ENCODE peak calls at places on chromosome 13, in eight cellular contexts. B is kidney epithelial cell, Z is endodermal cell, V is HL-60, A is cardiac fibroblast, F is BJ, D is Caco-2, E is brain microvascular endothelial cell. Y is an unnamed sample.

GRCh38 chr13:94369862-94370491 is 109.5 kb downstream of the DCT start:
- DNase-seq in B (no peak), Z (no peak), V (no peak), A (no peak), F (no peak), D (no peak), E (no peak), Y (peak)

GRCh38 chr13:36163303-36163702 is 32.1 kb upstream of the DCLK1 start:
- DNase-seq in B (no peak), Z (no peak), V (no peak), A (no peak), F (no peak), D (no peak), E (no peak), Y (peak)

GRCh38 chr13:28376604-28377003 is 118.3 kb downstream of the FLT1 start:
- DNase-seq in B (no peak), Z (no peak), V (no peak), A (no peak), F (no peak), D (no peak), E (no peak), Y (no peak)

GRCh38 chr13:40644838-40645620 is 21.4 kb downstream of the FOXO1 start:
- DNase-seq in B (no peak), Z (peak), V (no peak), A (peak), F (no peak), D (peak), E (peak), Y (no peak)

GRCh38 chr13:77029436-77029835 is 2.5 kb upstream of the FBXL3 start:
- DNase-seq in B (no peak), Z (no peak), V (no peak), A (no peak), F (no peak), D (no peak), E (no peak), Y (no peak)

GRCh38 chr13:30572859-30573275 is 44.9 kb upstream of the USPL1 start:
- DNase-seq in B (no peak), Z (no peak), V (no peak), A (peak), F (no peak), D (no peak), E (peak), Y (peak)

GRCh38 chr13:102677122-102677521 is 17.7 kb downstream of the METTL21C start:
- DNase-seq in B (no peak), Z (no peak), V (no peak), A (no peak), F (no peak), D (no peak), E (no peak), Y (no peak)

GRCh38 chr13:109145631-109146030 is 516.2 kb downstream of the MYO16 start:
- DNase-seq in B (no peak), Z (no peak), V (peak), A (peak), F (no peak), D (peak), E (peak), Y (peak)

GRCh38 chr13:104645786-104646185 is 1579.6 kb upstream of the SLC10A2 start:
- DNase-seq in B (no peak), Z (no peak), V (no peak), A (no peak), F (no peak), D (no peak), E (no peak), Y (no peak)

GRCh38 chr13:30493670-30494381 is 28.1 kb upstream of the HMGB1 start:
- DNase-seq in B (no peak), Z (no peak), V (no peak), A (no peak), F (no peak), D (no peak), E (no peak), Y (no peak)

GRCh38 chr13:83549671-83550070 is 332.6 kb downstream of the SLITRK1 start:
- DNase-seq in B (no peak), Z (no peak), V (no peak), A (no peak), F (no peak), D (no peak), E (no peak), Y (no peak)

GRCh38 chr13:32642858-32643257 is 56.6 kb downstream of the PDS5B start:
- DNase-seq in B (no peak), Z (no peak), V (no peak), A (no peak), F (no peak), D (no peak), E (no peak), Y (no peak)

GRCh38 chr13:43196171-43196611 is 172.8 kb downstream of the DNAJC15 start:
- DNase-seq in B (no peak), Z (no peak), V (no peak), A (peak), F (no peak), D (no peak), E (no peak), Y (peak)

DNA sequence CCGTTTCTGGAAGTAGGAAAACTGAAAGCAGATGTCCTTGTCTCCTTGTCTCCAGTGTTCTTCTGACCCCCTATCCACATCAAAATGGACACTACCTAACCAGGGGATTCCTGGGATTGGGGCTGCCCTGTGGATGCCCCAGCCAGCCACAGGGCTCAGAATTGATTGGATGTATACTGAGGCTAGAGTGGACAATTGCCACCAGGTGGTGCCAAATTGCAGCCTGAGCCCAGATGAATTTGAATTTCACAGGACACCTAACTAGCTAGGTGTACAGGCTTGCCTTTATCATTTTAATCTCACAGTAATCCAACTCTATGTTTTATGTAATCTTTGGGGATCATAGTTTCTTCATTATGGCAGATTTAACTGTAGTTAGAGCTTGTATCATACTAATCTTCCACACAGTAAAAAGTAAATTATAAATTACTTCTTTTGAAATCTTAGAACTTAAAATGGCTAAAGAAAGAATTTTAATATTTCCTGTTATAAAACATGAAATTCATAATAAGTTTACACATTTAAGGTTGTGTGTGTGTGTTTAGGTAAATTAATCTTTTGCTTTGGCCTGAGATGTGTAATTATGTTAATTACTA is 58.0 kb downstream of the PIBF1 start:
- DNase-seq in B (no peak), Z (peak), V (peak), A (peak), F (no peak), D (peak), E (peak), Y (peak)
- TF ChIP-seq CTCF in B (peak), Z (peak), V (peak), A (peak), F (peak), D (peak), E (peak), Y (peak)

GRCh38 chr13:74052402-74052928 is 81.7 kb downstream of the KLF12 start:
- DNase-seq in B (no peak), Z (no peak), V (no peak), A (no peak), F (no peak), D (no peak), E (no peak), Y (no peak)

GRCh38 chr13:74062933-74063332 is 71.3 kb downstream of the KLF12 start:
- DNase-seq in B (no peak), Z (no peak), V (no peak), A (peak), F (no peak), D (no peak), E (peak), Y (peak)

GRCh38 chr13:74061939-74062595 is 72.1 kb downstream of the KLF12 start:
- DNase-seq in B (no peak), Z (no peak), V (no peak), A (peak), F (peak), D (no peak), E (peak), Y (peak)

GRCh38 chr13:74056829-74057564 is 77.2 kb downstream of the KLF12 start:
- DNase-seq in B (no peak), Z (no peak), V (no peak), A (peak), F (no peak), D (no peak), E (no peak), Y (peak)
- H3K4me3 ChIP-seq in B (no peak), Z (no peak), V (no peak), A (no peak), F (no peak), D (no peak), E (no peak), Y (peak)

GRCh38 chr13:20489185-20489820 is 36.4 kb downstream of the CRYL1 start:
- DNase-seq in B (no peak), Z (peak), V (no peak), A (no peak), F (no peak), D (peak), E (peak), Y (no peak)
- TF ChIP-seq CTCF in B (peak), Z (no peak), V (no peak), A (no peak), F (no peak), D (peak), E (peak), Y (no peak)

GRCh38 chr13:113120300-113121182 is 2.1 kb upstream of the F10 start:
- DNase-seq in B (no peak), Z (no peak), V (no peak), A (no peak), F (no peak), D (no peak), E (no peak), Y (no peak)

GRCh38 chr13:113121183-113121927 is 1.2 kb upstream of the F10 start:
- DNase-seq in B (no peak), Z (peak), V (no peak), A (no peak), F (no peak), D (no peak), E (no peak), Y (no peak)

GRCh38 chr13:113122571-113123225 is at the start of gene F10:
- DNase-seq in B (no peak), Z (peak), V (no peak), A (peak), F (peak), D (peak), E (peak), Y (peak)

GRCh38 chr13:113123226-113124150 is 889 bp downstream of the F10 start:
- DNase-seq in B (no peak), Z (peak), V (no peak), A (no peak), F (no peak), D (peak), E (no peak), Y (peak)

DNA sequence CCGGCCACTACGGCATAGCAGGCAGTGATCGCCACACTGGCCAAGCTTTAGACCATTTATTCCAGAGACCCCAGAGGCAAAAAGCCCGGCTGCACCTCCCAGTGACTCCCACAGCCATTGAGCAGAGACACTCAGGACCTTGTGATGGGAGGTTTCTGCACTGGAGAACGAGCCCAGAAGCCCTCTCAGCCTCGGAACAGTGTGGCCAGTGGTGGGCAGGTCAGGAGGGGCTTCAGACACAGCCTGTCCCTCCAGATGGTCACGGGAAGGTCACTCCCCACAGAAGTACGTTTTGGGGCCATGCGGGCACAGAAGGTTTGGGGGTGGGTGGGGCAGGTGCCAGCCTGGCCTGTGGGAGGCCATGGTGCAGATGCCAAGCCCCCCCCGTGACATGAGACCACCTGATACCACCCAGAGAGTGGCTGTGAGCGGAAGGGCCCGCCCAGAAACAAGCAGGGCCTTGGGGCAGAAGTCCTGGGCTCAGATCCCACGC is 625 bp upstream of the F10 start:
- DNase-seq in B (no peak), Z (no peak), V (no peak), A (no peak), F (no peak), D (no peak), E (no peak), Y (no peak)
- H3K4me3 ChIP-seq in B (no peak), Z (no peak), V (no peak), A (no peak), F (no peak), D (no peak), E (no peak), Y (no peak)

GRCh38 chr13:97631158-97631557 is 197.2 kb downstream of the RAP2A start:
- DNase-seq in B (no peak), Z (peak), V (no peak), A (no peak), F (no peak), D (no peak), E (no peak), Y (no peak)
- TF ChIP-seq CTCF in B (no peak), Z (peak), V (no peak), A (no peak), F (no peak), D (no peak), E (no peak), Y (no peak)

DNA sequence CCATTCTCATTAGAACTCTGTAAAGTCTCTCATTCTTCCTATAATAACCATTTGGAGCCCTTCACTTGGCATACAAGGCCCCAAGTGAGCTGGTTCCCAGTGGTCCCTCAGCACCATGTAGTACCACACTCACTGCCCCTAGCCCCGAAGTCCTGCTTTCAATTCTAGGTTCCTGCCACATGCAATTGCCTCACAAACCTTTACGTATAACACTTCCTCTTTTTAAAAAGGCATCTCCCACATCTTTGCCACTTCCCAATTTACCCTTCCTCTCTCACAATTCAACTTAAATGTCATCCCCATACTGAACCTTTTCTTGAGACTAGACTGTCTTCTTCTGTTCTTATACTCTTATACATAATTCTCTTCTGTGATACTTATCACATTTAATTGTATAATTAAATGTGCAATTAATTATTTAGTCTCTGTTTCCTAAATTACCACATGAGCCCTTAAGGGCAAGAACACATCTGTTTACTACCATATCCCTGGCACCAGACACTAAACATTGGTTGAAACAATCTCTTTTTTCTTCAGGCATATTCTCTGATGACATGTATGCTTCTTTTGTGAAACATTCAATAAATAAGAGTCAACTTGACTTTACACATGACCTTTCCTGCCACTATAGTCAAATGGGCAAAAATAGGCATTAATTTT is 304.0 kb downstream of the SPRY2 start:
- DNase-seq in B (no peak), Z (no peak), V (no peak), A (no peak), F (no peak), D (no peak), E (no peak), Y (no peak)
- H3K4me3 ChIP-seq in B (no peak), Z (no peak), V (no peak), A (no peak), F (no peak), D (no peak), E (no peak), Y (no peak)

Y was measured in fibroblast of the aortic adventitia.